ENCODE peak calls at places on chromosome X, in ten cellular contexts. E is SK-N-SH, C is foreskin fibroblast, J is fibroblast of lung, B is stomach, S is nephron progenitor cell, K is left lung, A is tibial nerve, T is AG10803, Q is heart left ventricle. W is an unnamed sample.
A peak's percentile ranks its signal among the peaks of the same experiment; 100 is the strongest.

GRCh38 chrX:110214684-110215083 is 103.2 kb downstream of the AMMECR1 start:
- DNase-seq in E (no peak), C (no peak), J (no peak), B (no peak), S (no peak), K (no peak), A (no peak), T (no peak), Q (no peak), W (no peak)

GRCh38 chrX:95733426-95733825 is 951.2 kb upstream of the DIAPH2 start:
- DNase-seq in E (no peak), C (no peak), J (no peak), B (no peak), S (no peak), K (no peak), A (no peak), T (no peak), Q (no peak), W (no peak)

GRCh38 chrX:154695913-154696312 is 42.5 kb upstream of the CTAG2 start:
- DNase-seq in E (no peak), C (peak; percentile 14), J (no peak), B (no peak), S (no peak), K (no peak), A (no peak), T (peak; percentile 39), Q (peak; percentile 29), W (no peak)

GRCh38 chrX:140817943-140818342 is 108.4 kb downstream of the LINC00632 start:
- DNase-seq in E (peak; percentile 19), C (peak; percentile 16), J (peak; percentile 43), B (no peak), S (no peak), K (no peak), A (peak; percentile 5), T (peak; percentile 24), Q (no peak), W (peak; percentile 9)

GRCh38 chrX:54048413-54048812 is 4.1 kb upstream of the PHF8 start:
- DNase-seq in E (no peak), C (no peak), J (no peak), B (no peak), S (no peak), K (no peak), A (no peak), T (no peak), Q (no peak), W (no peak)

GRCh38 chrX:136162827-136163427 is 15.6 kb downstream of the FHL1 start:
- DNase-seq in E (peak; percentile 43), C (peak; percentile 74), J (peak; percentile 59), B (peak; percentile 50), S (peak; percentile 37), K (no peak), A (no peak), T (peak; percentile 46), Q (peak; percentile 63), W (peak; percentile 58)

GRCh38 chrX:33045882-33046281 is 165.5 kb downstream of the DMD start:
- DNase-seq in E (no peak), C (no peak), J (no peak), B (no peak), S (no peak), K (no peak), A (no peak), T (no peak), Q (no peak), W (no peak)

GRCh38 chrX:13901354-13901753 is 84.5 kb upstream of the GPM6B start:
- DNase-seq in E (no peak), C (peak; percentile 31), J (no peak), B (no peak), S (no peak), K (no peak), A (no peak), T (peak; percentile 5), Q (no peak), W (no peak)

GRCh38 chrX:39112143-39112542 is 310.9 kb downstream of the MID1IP1 start:
- DNase-seq in E (no peak), C (peak; percentile 18), J (no peak), B (no peak), S (no peak), K (no peak), A (no peak), T (peak; percentile 23), Q (no peak), W (no peak)

GRCh38 chrX:86263526-86263925 is 115.3 kb downstream of the DACH2 start:
- DNase-seq in E (no peak), C (no peak), J (no peak), B (no peak), S (no peak), K (no peak), A (no peak), T (no peak), Q (no peak), W (no peak)

GRCh38 chrX:120839506-120839905 is 36.2 kb downstream of the CT47B1 start:
- DNase-seq in E (no peak), C (peak; percentile 65), J (no peak), B (no peak), S (no peak), K (no peak), A (no peak), T (peak; percentile 13), Q (no peak), W (no peak)

GRCh38 chrX:129875669-129876068 is 30.3 kb upstream of the UTP14A start:
- DNase-seq in E (no peak), C (peak; percentile 88), J (peak; percentile 70), B (no peak), S (no peak), K (no peak), A (no peak), T (peak; percentile 88), Q (no peak), W (no peak)

GRCh38 chrX:150211988-150212387 is 151.1 kb upstream of the MAMLD1 start:
- DNase-seq in E (no peak), C (peak; percentile 54), J (no peak), B (no peak), S (no peak), K (no peak), A (no peak), T (peak; percentile 48), Q (no peak), W (no peak)

GRCh38 chrX:49171752-49172279 is at the start of gene PLP2:
- DNase-seq in E (peak; percentile 76), C (peak; percentile 79), J (peak; percentile 39), B (peak; percentile 58), S (peak; percentile 27), K (peak; percentile 89), A (no peak), T (peak; percentile 43), Q (peak; percentile 73), W (no peak)

GRCh38 chrX:10030570-10030969 is 63.4 kb downstream of the CLDN34 start:
- DNase-seq in E (no peak), C (peak; percentile 30), J (peak; percentile 66), B (no peak), S (no peak), K (no peak), A (no peak), T (no peak), Q (no peak), W (no peak)

GRCh38 chrX:154748712-154749339 is 2.1 kb downstream of the GAB3 start:
- DNase-seq in E (peak; percentile 70), C (peak; percentile 69), J (peak; percentile 61), B (no peak), S (peak; percentile 33), K (no peak), A (peak; percentile 69), T (no peak), Q (peak; percentile 43), W (peak; percentile 40)

GRCh38 chrX:132292753-132293152 is 73.5 kb upstream of the RAP2C start:
- DNase-seq in E (peak; percentile 54), C (peak; percentile 75), J (peak; percentile 73), B (no peak), S (peak; percentile 39), K (no peak), A (peak; percentile 8), T (peak; percentile 62), Q (no peak), W (peak; percentile 9)

GRCh38 chrX:10015711-10016515 is 48.8 kb downstream of the CLDN34 start:
- DNase-seq in E (peak; percentile 73), C (peak; percentile 52), J (peak; percentile 31), B (no peak), S (peak; percentile 50), K (peak; percentile 76), A (no peak), T (peak; percentile 51), Q (peak; percentile 69), W (peak; percentile 39)

GRCh38 chrX:156000361-156000926 is 2.9 kb downstream of the IL9R start:
- DNase-seq in E (no peak), C (no peak), J (no peak), B (no peak), S (no peak), K (no peak), A (no peak), T (no peak), Q (no peak), W (no peak)

GRCh38 chrX:101390664-101391525 is at the start of gene RPL36A:
- DNase-seq in E (peak; percentile 83), C (peak; percentile 94), J (peak; percentile 92), B (peak; percentile 89), S (peak; percentile 78), K (peak; percentile 93), A (peak; percentile 76), T (peak; percentile 87), Q (peak; percentile 84), W (peak; percentile 74)
- TF ChIP-seq CTCF in E (peak; percentile 89), C (peak; percentile 74), J (peak; percentile 71), B (peak; percentile 61), S (peak; percentile 49), K (peak; percentile 65), A (peak; percentile 68), T (peak; percentile 71), Q (peak; percentile 65), W (no peak)

DNA sequence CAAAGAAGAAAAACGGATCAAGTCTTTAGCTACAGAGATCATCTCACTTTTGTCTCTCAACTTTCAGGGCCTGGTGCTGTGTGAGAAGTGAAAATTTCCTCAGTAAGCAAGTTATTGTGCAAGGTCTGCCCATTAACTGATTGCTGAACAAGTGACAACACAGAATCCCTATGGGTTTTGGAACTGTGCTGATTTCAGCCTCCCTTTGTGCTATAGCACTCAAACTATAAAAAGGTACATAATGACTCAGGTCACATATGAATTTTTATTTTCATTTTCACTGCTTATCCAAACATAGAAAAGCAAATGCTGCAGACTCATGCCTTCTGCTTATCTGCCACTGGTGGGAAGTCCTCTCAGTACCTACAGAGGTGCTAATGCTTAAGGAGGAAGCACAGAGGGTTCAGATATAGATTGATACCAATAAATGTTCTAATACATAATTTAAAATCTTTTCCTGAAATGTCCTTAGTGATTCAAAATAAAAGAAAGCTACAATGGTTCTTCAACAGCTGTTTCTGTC is 576.2 kb upstream of the CT83 start:
- DNase-seq in E (no peak), C (no peak), J (no peak), B (no peak), S (no peak), K (no peak), A (no peak), T (no peak), Q (no peak), W (no peak)
- TF ChIP-seq CTCF in E (no peak), C (no peak), J (no peak), B (no peak), S (no peak), K (no peak), A (no peak), T (no peak), Q (no peak), W (no peak)

GRCh38 chrX:74232859-74233258 is 71.1 kb upstream of the ZCCHC13 start:
- DNase-seq in E (peak; percentile 5), C (peak; percentile 16), J (peak; percentile 25), B (no peak), S (no peak), K (no peak), A (no peak), T (peak; percentile 18), Q (no peak), W (no peak)
- TF ChIP-seq CTCF in E (peak; percentile 30), C (no peak), J (no peak), B (no peak), S (no peak), K (no peak), A (no peak), T (peak; percentile 21), Q (peak; percentile 14), W (peak; percentile 35)

GRCh38 chrX:64908121-64908520 is 68.1 kb downstream of the ZC4H2 start:
- DNase-seq in E (no peak), C (no peak), J (no peak), B (no peak), S (no peak), K (no peak), A (no peak), T (no peak), Q (no peak), W (no peak)
- TF ChIP-seq CTCF in E (no peak), C (no peak), J (no peak), B (no peak), S (no peak), K (no peak), A (no peak), T (no peak), Q (no peak), W (no peak)

W was measured in endothelial cell.